ENCODE peak calls at places on chromosomes 16 and 17, in four cellular contexts. One of them, this sample, is unnamed.
A peak's percentile ranks its signal among the peaks of the same experiment; 100 is the strongest.

GRCh38 chr16:89971495-89972243 is 23.1 kb downstream of the DEF8 start:
- DNase-seq in GM20000: no peak
- DNase-seq in HL-60: no peak
- DNase-seq in Peyer's patch: no peak
- DNase-seq in this sample: no peak

GRCh38 chr17:81870155-81870977 is 771 bp downstream of the ARHGDIA start:
- DNase-seq in GM20000: peak; percentile 65
- DNase-seq in HL-60: peak; percentile 39
- DNase-seq in Peyer's patch: peak; percentile 76
- DNase-seq in this sample: no peak

GRCh38 chr17:42421479-42422332 is 1.4 kb downstream of the CAVIN1 start:
- DNase-seq in GM20000: no peak
- DNase-seq in HL-60: no peak
- DNase-seq in Peyer's patch: no peak
- DNase-seq in this sample: no peak

GRCh38 chr16:83586036-83586810 is 221.6 kb upstream of the HSBP1 start:
- DNase-seq in GM20000: no peak
- DNase-seq in HL-60: no peak
- DNase-seq in Peyer's patch: no peak
- DNase-seq in this sample: no peak

GRCh38 chr16:52861614-52862022 is 191.1 kb downstream of the CHD9NB start:
- DNase-seq in GM20000: no peak
- DNase-seq in HL-60: no peak
- DNase-seq in Peyer's patch: no peak
- DNase-seq in this sample: no peak

GRCh38 chr17:78826426-78826825 is 14.2 kb downstream of the USP36 start:
- DNase-seq in GM20000: no peak
- DNase-seq in HL-60: no peak
- DNase-seq in Peyer's patch: no peak
- DNase-seq in this sample: no peak

GRCh38 chr17:39194089-39194984 is 3.1 kb downstream of the CACNB1 start:
- DNase-seq in GM20000: no peak
- DNase-seq in HL-60: peak; percentile 62
- DNase-seq in Peyer's patch: no peak
- DNase-seq in this sample: no peak

GRCh38 chr17:74070374-74070773 is 133.1 kb upstream of the RPL38 start:
- DNase-seq in GM20000: no peak
- DNase-seq in HL-60: no peak
- DNase-seq in Peyer's patch: no peak
- DNase-seq in this sample: no peak

GRCh38 chr17:38334480-38335364 is 9.0 kb downstream of the GPR179 start:
- DNase-seq in GM20000: no peak
- DNase-seq in HL-60: no peak
- DNase-seq in Peyer's patch: no peak
- DNase-seq in this sample: no peak

GRCh38 chr16:14539156-14539555 is 90.9 kb downstream of the PARN start:
- DNase-seq in GM20000: no peak
- DNase-seq in HL-60: no peak
- DNase-seq in Peyer's patch: no peak
- DNase-seq in this sample: no peak